ENCODE peak calls at places on chromosome 17, in eight cellular contexts. One of them, this sample, is unnamed.

GRCh38 chr17:67492824-67493490 is 115.9 kb downstream of the PITPNC1 start:
- DNase-seq in kidney: no peak
- DNase-seq in head of caudate nucleus: no peak
- DNase-seq in stimulated activated CD8-positive, alpha-beta memory T cell treated with anti-CD3 and anti-CD28 coated beads, Interleukin-12 subunit alpha, Interleukin-12 subunit beta, amount 100 ng/mL, for 4 hours: no peak
- DNase-seq in kidney tubule cell: no peak
- DNase-seq in DMS79 treated with DMSO at 0.1 percent for 48 hours: no peak
- DNase-seq in Kasumi-1: no peak
- DNase-seq in HTR-8/SVneo: no peak
- DNase-seq in this sample: no peak

GRCh38 chr17:81471804-81472456 is 40.7 kb downstream of the ACTG1 start:
- DNase-seq in HTR-8/SVneo: peak
- DNase-seq in kidney tubule cell: peak
- DNase-seq in DMS79 treated with DMSO at 0.1 percent for 48 hours: no peak
- DNase-seq in Kasumi-1: no peak
- DNase-seq in stimulated activated CD8-positive, alpha-beta memory T cell treated with anti-CD3 and anti-CD28 coated beads, Interleukin-12 subunit alpha, Interleukin-12 subunit beta, amount 100 ng/mL, for 4 hours: no peak
- DNase-seq in head of caudate nucleus: peak
- DNase-seq in kidney: peak
- DNase-seq in this sample: no peak

GRCh38 chr17:69417545-69418483 is 3.3 kb downstream of the MAP2K6 start:
- DNase-seq in DMS79 treated with DMSO at 0.1 percent for 48 hours: no peak
- DNase-seq in stimulated activated CD8-positive, alpha-beta memory T cell treated with anti-CD3 and anti-CD28 coated beads, Interleukin-12 subunit alpha, Interleukin-12 subunit beta, amount 100 ng/mL, for 4 hours: no peak
- DNase-seq in Kasumi-1: no peak
- DNase-seq in kidney tubule cell: no peak
- DNase-seq in kidney: no peak
- DNase-seq in head of caudate nucleus: no peak
- DNase-seq in HTR-8/SVneo: no peak
- DNase-seq in this sample: no peak

GRCh38 chr17:43479948-43480347 is 3.8 kb upstream of the DHX8 start:
- DNase-seq in head of caudate nucleus: no peak
- DNase-seq in Kasumi-1: no peak
- DNase-seq in HTR-8/SVneo: no peak
- DNase-seq in kidney: no peak
- DNase-seq in stimulated activated CD8-positive, alpha-beta memory T cell treated with anti-CD3 and anti-CD28 coated beads, Interleukin-12 subunit alpha, Interleukin-12 subunit beta, amount 100 ng/mL, for 4 hours: no peak
- DNase-seq in DMS79 treated with DMSO at 0.1 percent for 48 hours: no peak
- DNase-seq in kidney tubule cell: no peak
- DNase-seq in this sample: no peak

GRCh38 chr17:42618442-42619150 is 9.1 kb downstream of the TUBG1 start:
- DNase-seq in head of caudate nucleus: no peak
- DNase-seq in stimulated activated CD8-positive, alpha-beta memory T cell treated with anti-CD3 and anti-CD28 coated beads, Interleukin-12 subunit alpha, Interleukin-12 subunit beta, amount 100 ng/mL, for 4 hours: no peak
- DNase-seq in kidney: no peak
- DNase-seq in kidney tubule cell: peak
- DNase-seq in DMS79 treated with DMSO at 0.1 percent for 48 hours: peak
- DNase-seq in HTR-8/SVneo: peak
- DNase-seq in Kasumi-1: no peak
- DNase-seq in this sample: peak

GRCh38 chr17:77287432-77288068 is 146.8 kb downstream of the SEC14L1 start:
- DNase-seq in stimulated activated CD8-positive, alpha-beta memory T cell treated with anti-CD3 and anti-CD28 coated beads, Interleukin-12 subunit alpha, Interleukin-12 subunit beta, amount 100 ng/mL, for 4 hours: no peak
- DNase-seq in head of caudate nucleus: no peak
- DNase-seq in HTR-8/SVneo: peak
- DNase-seq in kidney tubule cell: peak
- DNase-seq in kidney: peak
- DNase-seq in DMS79 treated with DMSO at 0.1 percent for 48 hours: peak
- DNase-seq in Kasumi-1: no peak
- DNase-seq in this sample: no peak

GRCh38 chr17:62965149-62965648 is 836 bp upstream of the TANC2 start:
- DNase-seq in DMS79 treated with DMSO at 0.1 percent for 48 hours: no peak
- DNase-seq in stimulated activated CD8-positive, alpha-beta memory T cell treated with anti-CD3 and anti-CD28 coated beads, Interleukin-12 subunit alpha, Interleukin-12 subunit beta, amount 100 ng/mL, for 4 hours: no peak
- DNase-seq in kidney tubule cell: no peak
- DNase-seq in head of caudate nucleus: no peak
- DNase-seq in HTR-8/SVneo: no peak
- DNase-seq in kidney: no peak
- DNase-seq in Kasumi-1: no peak
- DNase-seq in this sample: no peak

GRCh38 chr17:38444151-38444550 is 15.9 kb downstream of the ARHGAP23 start:
- DNase-seq in DMS79 treated with DMSO at 0.1 percent for 48 hours: peak
- DNase-seq in stimulated activated CD8-positive, alpha-beta memory T cell treated with anti-CD3 and anti-CD28 coated beads, Interleukin-12 subunit alpha, Interleukin-12 subunit beta, amount 100 ng/mL, for 4 hours: peak
- DNase-seq in kidney tubule cell: peak
- DNase-seq in HTR-8/SVneo: peak
- DNase-seq in head of caudate nucleus: peak
- DNase-seq in kidney: peak
- DNase-seq in Kasumi-1: peak
- DNase-seq in this sample: no peak

GRCh38 chr17:47192549-47192948 is 3.5 kb upstream of the CDC27 start:
- DNase-seq in Kasumi-1: peak
- DNase-seq in DMS79 treated with DMSO at 0.1 percent for 48 hours: peak
- DNase-seq in head of caudate nucleus: no peak
- DNase-seq in HTR-8/SVneo: no peak
- DNase-seq in kidney: no peak
- DNase-seq in kidney tubule cell: no peak
- DNase-seq in stimulated activated CD8-positive, alpha-beta memory T cell treated with anti-CD3 and anti-CD28 coated beads, Interleukin-12 subunit alpha, Interleukin-12 subunit beta, amount 100 ng/mL, for 4 hours: no peak
- DNase-seq in this sample: no peak

GRCh38 chr17:13176436-13176835 is 158.6 kb upstream of the ELAC2 start:
- DNase-seq in stimulated activated CD8-positive, alpha-beta memory T cell treated with anti-CD3 and anti-CD28 coated beads, Interleukin-12 subunit alpha, Interleukin-12 subunit beta, amount 100 ng/mL, for 4 hours: no peak
- DNase-seq in kidney tubule cell: no peak
- DNase-seq in HTR-8/SVneo: no peak
- DNase-seq in Kasumi-1: no peak
- DNase-seq in DMS79 treated with DMSO at 0.1 percent for 48 hours: no peak
- DNase-seq in kidney: no peak
- DNase-seq in head of caudate nucleus: no peak
- DNase-seq in this sample: no peak

GRCh38 chr17:46842835-46843234 is 8.5 kb upstream of the WNT9B start:
- DNase-seq in HTR-8/SVneo: no peak
- DNase-seq in head of caudate nucleus: no peak
- DNase-seq in kidney tubule cell: no peak
- DNase-seq in Kasumi-1: no peak
- DNase-seq in DMS79 treated with DMSO at 0.1 percent for 48 hours: no peak
- DNase-seq in kidney: no peak
- DNase-seq in stimulated activated CD8-positive, alpha-beta memory T cell treated with anti-CD3 and anti-CD28 coated beads, Interleukin-12 subunit alpha, Interleukin-12 subunit beta, amount 100 ng/mL, for 4 hours: no peak
- DNase-seq in this sample: no peak

GRCh38 chr17:75970011-75970523 is 8.9 kb downstream of the ACOX1 start:
- DNase-seq in HTR-8/SVneo: no peak
- DNase-seq in head of caudate nucleus: no peak
- DNase-seq in kidney tubule cell: no peak
- DNase-seq in kidney: no peak
- DNase-seq in stimulated activated CD8-positive, alpha-beta memory T cell treated with anti-CD3 and anti-CD28 coated beads, Interleukin-12 subunit alpha, Interleukin-12 subunit beta, amount 100 ng/mL, for 4 hours: no peak
- DNase-seq in DMS79 treated with DMSO at 0.1 percent for 48 hours: no peak
- DNase-seq in Kasumi-1: no peak
- DNase-seq in this sample: no peak

GRCh38 chr17:72404872-72405271 is 284.1 kb downstream of the SOX9 start:
- DNase-seq in DMS79 treated with DMSO at 0.1 percent for 48 hours: no peak
- DNase-seq in kidney tubule cell: no peak
- DNase-seq in stimulated activated CD8-positive, alpha-beta memory T cell treated with anti-CD3 and anti-CD28 coated beads, Interleukin-12 subunit alpha, Interleukin-12 subunit beta, amount 100 ng/mL, for 4 hours: no peak
- DNase-seq in head of caudate nucleus: no peak
- DNase-seq in Kasumi-1: no peak
- DNase-seq in HTR-8/SVneo: no peak
- DNase-seq in kidney: no peak
- DNase-seq in this sample: no peak

GRCh38 chr17:17922198-17922901 is 49.9 kb downstream of the TOM1L2 start:
- DNase-seq in DMS79 treated with DMSO at 0.1 percent for 48 hours: peak
- DNase-seq in Kasumi-1: no peak
- DNase-seq in kidney tubule cell: no peak
- DNase-seq in head of caudate nucleus: no peak
- DNase-seq in stimulated activated CD8-positive, alpha-beta memory T cell treated with anti-CD3 and anti-CD28 coated beads, Interleukin-12 subunit alpha, Interleukin-12 subunit beta, amount 100 ng/mL, for 4 hours: no peak
- DNase-seq in HTR-8/SVneo: no peak
- DNase-seq in kidney: no peak
- DNase-seq in this sample: no peak

GRCh38 chr17:31008374-31009035 is 37.7 kb downstream of the RNF135 start:
- DNase-seq in kidney: peak
- DNase-seq in kidney tubule cell: peak
- DNase-seq in Kasumi-1: peak
- DNase-seq in head of caudate nucleus: peak
- DNase-seq in stimulated activated CD8-positive, alpha-beta memory T cell treated with anti-CD3 and anti-CD28 coated beads, Interleukin-12 subunit alpha, Interleukin-12 subunit beta, amount 100 ng/mL, for 4 hours: peak
- DNase-seq in HTR-8/SVneo: peak
- DNase-seq in DMS79 treated with DMSO at 0.1 percent for 48 hours: peak
- DNase-seq in this sample: no peak

GRCh38 chr17:14736631-14737030 is 435.8 kb downstream of the HS3ST3B1 start:
- DNase-seq in DMS79 treated with DMSO at 0.1 percent for 48 hours: no peak
- DNase-seq in stimulated activated CD8-positive, alpha-beta memory T cell treated with anti-CD3 and anti-CD28 coated beads, Interleukin-12 subunit alpha, Interleukin-12 subunit beta, amount 100 ng/mL, for 4 hours: no peak
- DNase-seq in kidney: no peak
- DNase-seq in kidney tubule cell: no peak
- DNase-seq in HTR-8/SVneo: no peak
- DNase-seq in Kasumi-1: no peak
- DNase-seq in head of caudate nucleus: no peak
- DNase-seq in this sample: no peak

GRCh38 chr17:19659366-19660177 is 11.0 kb downstream of the ALDH3A2 start:
- DNase-seq in head of caudate nucleus: no peak
- DNase-seq in kidney tubule cell: no peak
- DNase-seq in Kasumi-1: no peak
- DNase-seq in kidney: no peak
- DNase-seq in stimulated activated CD8-positive, alpha-beta memory T cell treated with anti-CD3 and anti-CD28 coated beads, Interleukin-12 subunit alpha, Interleukin-12 subunit beta, amount 100 ng/mL, for 4 hours: no peak
- DNase-seq in HTR-8/SVneo: no peak
- DNase-seq in DMS79 treated with DMSO at 0.1 percent for 48 hours: no peak
- DNase-seq in this sample: no peak

This sample was measured in iPS DF 6.9.